ENCODE peak calls at places on chromosomes 16 and 17, in six cellular contexts. Q is effector memory CD4-positive, alpha-beta T cell; A is lower lobe of right lung; S is PC-9; P is lung; V is upper lobe of right lung. R is an unnamed sample.
A peak's percentile ranks its signal among the peaks of the same experiment; 100 is the strongest.

GRCh38 chr17:13806023-13806553 is 204.4 kb upstream of the HS3ST3A1 start:
- DNase-seq in V (no peak), Q (no peak), P (no peak), S (no peak), A (no peak), R (no peak)

GRCh38 chr17:15920758-15921239 is 24.1 kb upstream of the ADORA2B start:
- DNase-seq in A (no peak), S (peak; percentile 96), P (no peak), Q (no peak), V (no peak), R (no peak)

GRCh38 chr16:55695595-55695994 is 39.8 kb downstream of the SLC6A2 start:
- DNase-seq in Q (no peak), A (no peak), P (no peak), S (no peak), V (no peak), R (no peak)

GRCh38 chr16:64092284-64092683 is 1029.6 kb downstream of the CDH11 start:
- DNase-seq in S (no peak), A (no peak), P (no peak), V (no peak), Q (no peak), R (no peak)

GRCh38 chr16:84617631-84618427 is at the start of gene COTL1:
- DNase-seq in P (peak; percentile 97), S (peak; percentile 97), Q (peak; percentile 85), A (peak; percentile 98), V (peak; percentile 98), R (peak; percentile 97)

GRCh38 chr17:10628756-10629155 is 28.4 kb downstream of the MYH3 start:
- DNase-seq in V (no peak), S (no peak), Q (no peak), P (no peak), A (no peak), R (no peak)

GRCh38 chr17:48215583-48216139 is 108.1 kb downstream of the SNX11 start:
- DNase-seq in V (no peak), A (no peak), P (no peak), S (peak; percentile 40), Q (no peak), R (peak; percentile 26)

GRCh38 chr16:85810742-85811115 is 11.2 kb downstream of the COX4I1 start:
- DNase-seq in V (peak; percentile 54), P (no peak), S (no peak), A (no peak), Q (no peak), R (no peak)

GRCh38 chr16:56348168-56349085 is 76.9 kb downstream of the AMFR start:
- DNase-seq in P (no peak), S (no peak), A (peak; percentile 28), Q (no peak), V (peak; percentile 51), R (no peak)

GRCh38 chr17:9212376-9213310 is 191.3 kb downstream of the NTN1 start:
- DNase-seq in Q (no peak), A (peak; percentile 15), V (no peak), P (no peak), S (no peak), R (no peak)

GRCh38 chr17:350706-351435 is 1.7 kb downstream of the RPH3AL start:
- DNase-seq in Q (no peak), S (peak; percentile 83), A (peak; percentile 82), P (peak; percentile 87), V (peak; percentile 82), R (peak; percentile 94)

GRCh38 chr16:49658491-49658890 is 197.4 kb downstream of the ZNF423 start:
- DNase-seq in A (no peak), Q (no peak), P (no peak), S (no peak), V (no peak), R (no peak)

GRCh38 chr17:58308985-58309917 is 19.3 kb downstream of the TSPOAP1 start:
- DNase-seq in S (no peak), A (peak; percentile 47), Q (no peak), P (peak; percentile 23), V (no peak), R (no peak)

GRCh38 chr17:16872836-16873653 is 98.9 kb downstream of the TNFRSF13B start:
- DNase-seq in V (peak; percentile 75), S (peak; percentile 46), P (peak; percentile 39), Q (no peak), A (no peak), R (peak; percentile 64)

GRCh38 chr16:4356820-4357219 is 5.7 kb upstream of the PAM16 start:
- DNase-seq in Q (no peak), P (no peak), V (no peak), S (no peak), A (no peak), R (no peak)

GRCh38 chr16:4360538-4361021 is 9.5 kb upstream of the PAM16 start:
- DNase-seq in S (no peak), Q (no peak), A (no peak), P (no peak), V (no peak), R (no peak)

GRCh38 chr16:4359914-4360313 is 8.8 kb upstream of the PAM16 start:
- DNase-seq in S (no peak), Q (no peak), P (no peak), A (no peak), V (no peak), R (no peak)

GRCh38 chr16:4358236-4358635 is 7.1 kb upstream of the PAM16 start:
- DNase-seq in S (no peak), V (no peak), P (no peak), Q (no peak), A (no peak), R (no peak)

DNA sequence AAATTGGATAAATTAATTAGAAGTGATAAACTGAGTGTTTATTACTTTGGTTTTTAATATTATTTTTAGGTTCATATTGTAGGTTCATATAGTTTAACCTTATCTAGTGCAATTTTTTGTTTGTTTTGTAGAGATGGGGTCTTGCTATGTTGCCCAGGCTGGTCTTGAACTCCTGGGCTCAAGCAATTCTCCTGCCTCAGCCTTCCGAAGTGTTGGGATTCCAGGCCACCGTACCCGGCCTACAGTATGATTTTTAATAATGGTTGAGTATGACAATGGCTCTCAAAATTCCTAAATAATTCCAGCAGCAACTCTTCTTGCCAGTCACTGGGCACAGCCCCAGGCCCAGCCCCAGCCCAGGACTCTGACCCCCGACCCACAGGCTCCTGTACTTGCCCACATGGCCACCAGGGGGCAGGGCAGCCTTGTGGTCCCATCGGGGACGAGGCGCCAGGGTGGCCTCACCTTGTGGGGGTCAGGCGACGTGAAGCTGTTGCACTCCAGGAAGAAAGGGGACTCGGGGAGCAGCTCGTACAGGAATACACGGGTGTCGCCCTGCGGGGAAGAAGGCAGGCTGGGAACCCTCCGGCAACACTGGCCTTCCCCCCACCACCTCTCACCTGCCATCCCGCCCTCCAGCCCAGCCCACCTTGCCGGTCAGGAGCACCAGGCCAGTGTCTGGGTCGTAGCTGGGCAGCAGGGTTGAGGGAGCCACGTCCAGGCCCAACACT is 7.9 kb upstream of the PAM16 start:
- DNase-seq in P (peak; percentile 69), Q (peak; percentile 31), A (peak; percentile 80), S (peak; percentile 75), V (peak; percentile 87), R (peak; percentile 56)
- H3K27ac ChIP-seq in P (no peak overlapping the region), Q (no peak overlapping the region), A (no peak overlapping the region), S (no peak overlapping the region), V (no peak overlapping the region), R (no peak overlapping the region)

DNA sequence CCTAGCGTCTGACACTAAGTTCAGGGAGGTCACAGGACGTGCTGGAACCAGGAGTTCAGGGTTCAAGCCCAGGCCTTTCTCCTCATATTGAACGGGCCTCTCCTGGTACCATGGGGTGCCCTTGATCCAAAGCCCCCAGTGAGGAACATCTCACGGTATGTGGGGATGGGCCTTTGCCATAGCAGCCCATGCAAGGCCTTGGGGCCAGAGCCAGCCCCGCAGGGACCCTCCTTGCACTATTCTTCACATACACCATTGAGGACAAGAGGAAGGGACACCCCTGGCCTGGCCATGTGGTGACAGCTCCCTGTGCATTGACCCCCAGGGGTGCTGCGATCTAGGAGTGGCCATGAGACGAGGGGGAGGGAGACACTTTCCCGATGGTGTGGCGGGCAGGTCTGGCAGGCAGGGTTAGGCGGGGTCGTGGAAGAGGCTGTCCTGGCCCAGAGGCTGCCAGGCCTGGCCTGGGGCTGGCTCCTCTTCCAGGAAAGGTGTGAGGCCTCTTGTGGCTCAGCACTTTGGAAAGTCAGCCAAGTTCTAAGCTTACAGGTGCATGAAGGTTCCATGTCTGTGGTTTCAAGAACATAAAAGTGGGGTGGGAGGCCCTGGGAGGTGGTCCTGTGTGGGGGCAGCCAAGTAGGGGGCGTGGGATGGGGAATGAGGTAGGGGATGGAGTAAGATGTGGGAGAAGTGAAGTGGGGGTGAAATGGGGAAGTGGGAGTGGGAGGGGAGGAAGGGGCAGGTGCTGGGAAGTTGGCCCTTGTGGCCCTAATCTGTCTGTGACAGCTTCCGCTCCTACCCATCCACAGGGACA is 88.7 kb upstream of the CBX4 start:
- DNase-seq in Q (no peak), P (no peak), V (no peak), S (no peak), A (no peak), R (no peak)
- H3K27me3 ChIP-seq in Q (peaks cover 18% of the 10 kb centered on the region), P (no peaks in the 10 kb centered on the region), V (peaks cover 52% of the 10 kb centered on the region), S (no peaks in the 10 kb centered on the region), A (peaks cover 37% of the 10 kb centered on the region), R (peaks cover 12% of the 10 kb centered on the region)

GRCh38 chr16:27799866-27800265 is 249.9 kb downstream of the KATNIP start:
- DNase-seq in S (no peak), V (no peak), Q (no peak), P (no peak), A (no peak), R (no peak)

GRCh38 chr16:27798241-27798640 is 248.3 kb downstream of the KATNIP start:
- DNase-seq in A (no peak), S (no peak), Q (no peak), P (no peak), V (no peak), R (no peak)

GRCh38 chr16:27792486-27793275 is 242.7 kb downstream of the KATNIP start:
- DNase-seq in Q (no peak), S (no peak), P (no peak), V (no peak), A (no peak), R (no peak)

GRCh38 chr16:27800817-27801216 is 250.9 kb downstream of the KATNIP start:
- DNase-seq in A (no peak), V (no peak), Q (no peak), P (no peak), S (no peak), R (no peak)

GRCh38 chr16:27795992-27796614 is 246.2 kb downstream of the KATNIP start:
- DNase-seq in P (peak; percentile 35), S (peak; percentile 58), A (peak; percentile 55), V (no peak), Q (no peak), R (peak; percentile 34)
- H3K27ac ChIP-seq in P (no peak overlapping the region), S (no peak overlapping the region), A (no peak overlapping the region), V (no peak overlapping the region), Q (no peak overlapping the region), R (no peak overlapping the region)

GRCh38 chr16:74607967-74608356 is 1.0 kb upstream of the GLG1 start:
- DNase-seq in V (peak; percentile 12), Q (no peak), S (no peak), A (no peak), P (no peak), R (peak; percentile 23)
- H3K27me3 ChIP-seq in V (no peaks in the 10 kb centered on the region), Q (no peaks in the 10 kb centered on the region), S (no peaks in the 10 kb centered on the region), A (no peaks in the 10 kb centered on the region), P (no peaks in the 10 kb centered on the region), R (no peaks in the 10 kb centered on the region)

DNA sequence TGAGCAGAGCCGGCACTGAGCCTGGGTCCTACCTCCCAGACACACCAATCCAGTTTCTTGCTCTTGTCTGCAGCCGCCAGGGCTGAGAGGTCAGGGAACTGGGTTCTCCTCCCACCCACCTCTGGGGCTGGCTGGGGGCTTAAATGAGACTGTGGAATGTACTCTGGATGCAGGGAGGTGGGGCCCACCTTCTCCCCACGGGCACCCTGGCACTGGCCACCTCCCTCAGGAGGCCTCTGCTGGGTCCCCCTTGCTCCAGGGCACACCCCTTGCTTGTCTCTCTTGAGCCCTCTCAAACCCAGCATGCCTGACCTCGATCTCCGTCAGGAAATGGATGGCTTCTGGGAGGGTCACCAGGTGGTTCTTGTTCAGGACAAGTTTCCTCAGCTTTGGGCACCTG is 6.4 kb downstream of the FLII start:
- DNase-seq in Q (no peak), A (no peak), S (no peak), V (no peak), P (no peak), R (no peak)
- H3K27ac ChIP-seq in Q (no peak overlapping the region), A (no peak overlapping the region), S (no peak overlapping the region), V (no peak overlapping the region), P (no peak overlapping the region), R (no peak overlapping the region)